ENCODE peak calls at places on chromosomes 7 and 10, in eight cellular contexts. Y is astrocyte of the spinal cord, N is Panc1, S is fibroblast of the aortic adventitia, T is Peyer's patch, W is stomach, U is cardiac fibroblast, M is heart right ventricle. L is an unnamed sample.

GRCh38 chr10:27525819-27526218 is 21.7 kb downstream of the RAB18 start:
- DNase-seq in Y (peak; percentile 19), N (no peak), S (peak; percentile 76), T (no peak), W (no peak), U (peak; percentile 57), M (no peak), L (peak; percentile 46)

GRCh38 chr10:3972460-3973366 is 187.7 kb upstream of the KLF6 start:
- DNase-seq in Y (peak; percentile 25), N (no peak), S (peak; percentile 35), T (no peak), W (no peak), U (no peak), M (no peak), L (no peak)

GRCh38 chr7:25840209-25840792 is 311.7 kb upstream of the NFE2L3 start:
- DNase-seq in Y (no peak), N (no peak), S (no peak), T (no peak), W (no peak), U (no peak), M (no peak), L (no peak)

GRCh38 chr7:131521651-131522163 is 34.7 kb downstream of the PODXL start:
- DNase-seq in Y (peak; percentile 36), N (no peak), S (peak; percentile 58), T (peak; percentile 71), W (peak; percentile 86), U (no peak), M (peak; percentile 56), L (no peak)

GRCh38 chr7:85237721-85238120 is 50.9 kb upstream of the SEMA3D start:
- DNase-seq in Y (peak; percentile 68), N (no peak), S (no peak), T (no peak), W (no peak), U (no peak), M (no peak), L (no peak)

GRCh38 chr10:46551701-46552525 is 4.5 kb downstream of the GPRIN2 start:
- DNase-seq in Y (no peak), N (no peak), S (no peak), T (no peak), W (peak; percentile 48), U (no peak), M (no peak), L (no peak)

GRCh38 chr10:100014129-100014762 is 4.5 kb upstream of the DNMBP start:
- DNase-seq in Y (no peak), N (no peak), S (no peak), T (peak; percentile 56), W (no peak), U (no peak), M (no peak), L (no peak)

GRCh38 chr7:87548123-87548919 is 52.4 kb downstream of the ABCB1 start:
- DNase-seq in Y (no peak), N (no peak), S (no peak), T (no peak), W (no peak), U (no peak), M (no peak), L (no peak)

GRCh38 chr7:151012031-151012692 is 12.1 kb downstream of the ATG9B start:
- DNase-seq in Y (no peak), N (no peak), S (no peak), T (peak; percentile 84), W (no peak), U (no peak), M (no peak), L (no peak)

GRCh38 chr10:43315096-43315495 is 48.2 kb upstream of the RASGEF1A start:
- DNase-seq in Y (no peak), N (no peak), S (no peak), T (no peak), W (no peak), U (no peak), M (no peak), L (no peak)
- H3K4me3 ChIP-seq in Y (no peak overlapping the region), N (no peak overlapping the region), S (no peak overlapping the region), T (peak overlapping the region; percentile 40), W (no peak overlapping the region), U (no peak overlapping the region), M (no peak overlapping the region), L (no peak overlapping the region)

GRCh38 chr10:122279725-122280141 is 8.6 kb downstream of the BTBD16 start:
- DNase-seq in Y (peak; percentile 62), N (no peak), S (peak; percentile 51), T (peak; percentile 53), W (peak; percentile 34), U (peak; percentile 60), M (no peak), L (no peak)
- TF ChIP-seq CTCF in Y (peak; percentile 86), N (peak; percentile 90), S (peak; percentile 69), T (no peak), W (no peak), U (peak; percentile 76), M (peak; percentile 55), L (peak; percentile 56)

DNA sequence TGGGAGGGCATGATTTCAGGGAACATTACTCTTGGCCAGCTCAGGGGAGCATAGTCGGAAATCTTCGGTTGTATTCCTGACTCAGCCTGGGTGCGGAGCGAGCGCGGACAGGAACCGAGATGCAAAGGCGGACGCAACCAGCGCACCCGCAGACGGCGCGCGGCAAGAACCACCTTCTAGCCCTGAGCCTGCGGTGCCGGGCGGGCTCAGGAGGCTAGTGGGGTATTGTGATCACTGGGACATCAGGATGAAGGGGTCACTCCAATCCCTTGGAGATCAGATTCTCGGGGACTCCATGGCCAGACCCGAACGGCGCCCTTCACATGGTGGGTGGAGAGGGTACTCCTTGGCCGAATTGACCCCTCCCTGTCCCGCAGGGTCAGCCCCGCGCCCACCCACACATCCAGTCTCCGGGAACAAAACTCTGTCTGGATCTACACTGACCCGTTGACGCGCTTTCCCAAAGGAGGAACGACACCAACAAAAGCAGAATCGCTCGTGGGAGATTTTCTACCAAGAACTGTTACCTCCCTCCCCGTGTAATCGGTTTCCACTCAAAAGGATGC is 730.5 kb downstream of the ZWINT start:
- DNase-seq in Y (peak; percentile 37), N (no peak), S (no peak), T (no peak), W (no peak), U (no peak), M (no peak), L (no peak)
- H3K4me3 ChIP-seq in Y (peak overlapping the region; percentile 49), N (peak overlapping the region; percentile 54), S (no peak overlapping the region), T (peak overlapping the region; percentile 58), W (peak overlapping the region; percentile 69), U (peak overlapping the region; percentile 47), M (peak overlapping the region; percentile 58), L (peak overlapping the region; percentile 26)

GRCh38 chr7:115356139-115356746 is 434.3 kb downstream of the MDFIC start:
- DNase-seq in Y (peak; percentile 22), N (no peak), S (peak; percentile 77), T (no peak), W (no peak), U (peak; percentile 40), M (no peak), L (no peak)
- TF ChIP-seq CTCF in Y (peak; percentile 63), N (peak; percentile 49), S (peak; percentile 65), T (no peak), W (peak; percentile 25), U (peak; percentile 55), M (no peak), L (peak; percentile 40)

DNA sequence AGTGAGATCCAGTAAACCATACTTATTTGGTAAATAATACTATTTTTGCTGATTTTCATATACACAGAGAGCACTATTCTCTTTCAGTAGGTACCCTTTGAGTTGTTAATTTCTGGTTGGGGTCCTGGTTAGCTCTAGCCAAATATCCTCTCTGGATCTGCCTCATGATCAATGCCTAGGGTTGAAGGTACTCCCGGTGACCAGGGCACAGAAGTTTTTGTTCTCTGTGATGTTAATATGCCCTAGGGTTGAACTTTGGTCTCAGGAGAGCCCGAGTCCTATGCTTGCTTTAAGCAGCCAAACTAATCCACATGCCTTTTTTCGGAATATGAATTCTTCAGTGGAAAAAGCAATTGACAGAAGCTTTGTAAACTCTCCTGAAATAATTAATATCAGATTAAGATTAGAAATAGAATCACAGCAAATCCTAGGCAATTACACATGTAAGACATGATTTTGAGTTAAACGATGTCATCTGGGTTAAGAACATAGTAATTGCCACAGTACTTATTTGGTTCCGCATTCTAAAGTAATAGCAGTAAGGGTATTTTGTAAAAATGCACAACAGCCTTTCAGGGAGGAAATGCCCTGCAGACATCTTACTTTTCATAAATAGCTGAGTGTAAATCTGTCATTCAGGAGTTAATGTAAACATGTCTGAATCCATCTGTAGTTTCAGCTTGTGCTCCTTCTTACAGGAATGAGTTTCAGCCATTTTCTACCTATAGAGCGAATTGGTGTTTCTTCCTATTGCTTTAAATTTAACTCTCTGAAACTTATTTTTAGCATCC is 10.1 kb downstream of the CHN2 start:
- DNase-seq in Y (no peak), N (no peak), S (no peak), T (peak; percentile 49), W (no peak), U (no peak), M (no peak), L (no peak)
- H3K4me3 ChIP-seq in Y (no peak overlapping the region), N (no peak overlapping the region), S (no peak overlapping the region), T (no peak overlapping the region), W (no peak overlapping the region), U (no peak overlapping the region), M (no peak overlapping the region), L (no peak overlapping the region)

DNA sequence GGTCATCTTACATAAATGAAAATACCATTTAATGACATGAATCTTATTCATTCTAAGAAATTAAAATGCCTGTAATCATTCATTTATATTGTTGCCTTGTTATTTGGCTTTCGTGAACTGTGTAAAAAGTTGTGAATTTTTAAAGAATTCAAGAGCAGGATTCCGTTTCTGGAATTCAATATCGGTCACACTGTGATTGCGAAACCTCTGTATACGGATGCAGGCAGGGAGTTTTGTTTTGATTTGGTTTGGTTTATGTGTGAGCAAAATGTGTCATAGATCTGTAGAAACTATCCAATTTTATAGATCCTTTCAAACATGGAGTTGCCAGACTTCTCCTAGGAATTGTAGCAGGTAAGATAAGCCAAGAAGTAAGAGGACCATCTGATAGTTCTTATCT is 441.4 kb downstream of the DPP6 start:
- DNase-seq in Y (no peak), N (no peak), S (no peak), T (no peak), W (no peak), U (no peak), M (no peak), L (no peak)
- TF ChIP-seq CTCF in Y (no peak), N (no peak), S (no peak), T (no peak), W (no peak), U (no peak), M (no peak), L (no peak)

L was measured in BJ.